ENCODE peak calls at places on chromosomes 11 and 22, in nine cellular contexts. N is fibroblast of pulmonary artery, S is left ventricle myocardium inferior, E is colonic mucosa, D is BE2C, U is fibroblast of lung, L is cardiac fibroblast, B is ovary, C is OCI-LY7. O is an unnamed sample.
A peak's percentile ranks its signal among the peaks of the same experiment; 100 is the strongest.

GRCh38 chr11:78256962-78257361 is 68.2 kb downstream of the USP35 start:
- DNase-seq in N (peak; percentile 97), S (peak; percentile 83), E (peak; percentile 84), D (no peak), U (peak; percentile 89), L (peak; percentile 97), B (peak; percentile 78), C (no peak), O (no peak)

GRCh38 chr11:35725880-35726279 is 63.3 kb downstream of the TRIM44 start:
- DNase-seq in N (peak; percentile 66), S (no peak), E (no peak), D (no peak), U (peak; percentile 83), L (peak; percentile 52), B (no peak), C (no peak), O (no peak)

GRCh38 chr11:93487032-93487483 is 56.1 kb downstream of the SMCO4 start:
- DNase-seq in N (no peak), S (no peak), E (no peak), D (peak; percentile 25), U (peak; percentile 3), L (no peak), B (no peak), C (no peak), O (no peak)

GRCh38 chr22:41524283-41524682 is 20.0 kb downstream of the POLR3H start:
- DNase-seq in N (no peak), S (peak; percentile 71), E (peak; percentile 40), D (no peak), U (peak; percentile 90), L (peak; percentile 46), B (peak; percentile 83), C (no peak), O (no peak)

GRCh38 chr11:111454561-111455192 is 57.5 kb downstream of the BTG4 start:
- DNase-seq in N (peak; percentile 60), S (no peak), E (peak; percentile 40), D (peak; percentile 62), U (peak; percentile 68), L (peak; percentile 60), B (no peak), C (peak; percentile 60), O (peak; percentile 67)

GRCh38 chr11:78313898-78314297 is 103.7 kb downstream of the GAB2 start:
- DNase-seq in N (no peak), S (no peak), E (peak; percentile 33), D (no peak), U (no peak), L (no peak), B (no peak), C (no peak), O (no peak)

GRCh38 chr11:48107188-48107704 is 109.4 kb upstream of the OR4B1 start:
- DNase-seq in N (no peak), S (no peak), E (no peak), D (no peak), U (no peak), L (no peak), B (no peak), C (peak; percentile 83), O (peak; percentile 57)

GRCh38 chr11:77046060-77046501 is 11.9 kb downstream of the B3GNT6 start:
- DNase-seq in N (peak; percentile 13), S (no peak), E (peak; percentile 74), D (peak; percentile 70), U (no peak), L (peak; percentile 12), B (peak; percentile 65), C (peak; percentile 49), O (peak; percentile 85)

GRCh38 chr22:39098026-39098425 is 982 bp downstream of the APOBEC3H start:
- DNase-seq in N (no peak), S (no peak), E (no peak), D (no peak), U (no peak), L (no peak), B (no peak), C (peak; percentile 30), O (no peak)

GRCh38 chr22:27148025-27148424 is 490.6 kb downstream of the MIAT start:
- DNase-seq in N (no peak), S (no peak), E (no peak), D (no peak), U (no peak), L (no peak), B (no peak), C (no peak), O (no peak)

GRCh38 chr11:44760917-44761545 is 34.3 kb downstream of the TSPAN18 start:
- DNase-seq in N (peak; percentile 92), S (no peak), E (no peak), D (peak; percentile 54), U (peak; percentile 83), L (peak; percentile 86), B (peak; percentile 56), C (no peak), O (no peak)

GRCh38 chr11:64566042-64566914 is 24.7 kb upstream of the SLC22A12 start:
- DNase-seq in N (peak; percentile 84), S (no peak), E (peak; percentile 83), D (peak; percentile 65), U (peak; percentile 81), L (peak; percentile 83), B (peak; percentile 59), C (peak; percentile 72), O (no peak)

GRCh38 chr11:45554230-45554967 is 111.0 kb downstream of the CHST1 start:
- DNase-seq in N (no peak), S (peak; percentile 22), E (no peak), D (no peak), U (no peak), L (no peak), B (no peak), C (no peak), O (no peak)

GRCh38 chr11:85540635-85541034 is 86.5 kb downstream of the DLG2 start:
- DNase-seq in N (no peak), S (no peak), E (no peak), D (no peak), U (no peak), L (no peak), B (peak; percentile 35), C (no peak), O (no peak)

GRCh38 chr11:74449369-74449931 is 17.9 kb downstream of the KCNE3 start:
- DNase-seq in N (peak; percentile 91), S (no peak), E (peak; percentile 63), D (peak; percentile 68), U (peak; percentile 84), L (peak; percentile 89), B (no peak), C (peak; percentile 78), O (peak; percentile 63)

GRCh38 chr22:24953294-24954113 is 988 bp downstream of the KIAA1671 start:
- DNase-seq in N (no peak), S (peak; percentile 53), E (peak; percentile 69), D (peak; percentile 31), U (no peak), L (no peak), B (peak; percentile 56), C (no peak), O (no peak)

DNA sequence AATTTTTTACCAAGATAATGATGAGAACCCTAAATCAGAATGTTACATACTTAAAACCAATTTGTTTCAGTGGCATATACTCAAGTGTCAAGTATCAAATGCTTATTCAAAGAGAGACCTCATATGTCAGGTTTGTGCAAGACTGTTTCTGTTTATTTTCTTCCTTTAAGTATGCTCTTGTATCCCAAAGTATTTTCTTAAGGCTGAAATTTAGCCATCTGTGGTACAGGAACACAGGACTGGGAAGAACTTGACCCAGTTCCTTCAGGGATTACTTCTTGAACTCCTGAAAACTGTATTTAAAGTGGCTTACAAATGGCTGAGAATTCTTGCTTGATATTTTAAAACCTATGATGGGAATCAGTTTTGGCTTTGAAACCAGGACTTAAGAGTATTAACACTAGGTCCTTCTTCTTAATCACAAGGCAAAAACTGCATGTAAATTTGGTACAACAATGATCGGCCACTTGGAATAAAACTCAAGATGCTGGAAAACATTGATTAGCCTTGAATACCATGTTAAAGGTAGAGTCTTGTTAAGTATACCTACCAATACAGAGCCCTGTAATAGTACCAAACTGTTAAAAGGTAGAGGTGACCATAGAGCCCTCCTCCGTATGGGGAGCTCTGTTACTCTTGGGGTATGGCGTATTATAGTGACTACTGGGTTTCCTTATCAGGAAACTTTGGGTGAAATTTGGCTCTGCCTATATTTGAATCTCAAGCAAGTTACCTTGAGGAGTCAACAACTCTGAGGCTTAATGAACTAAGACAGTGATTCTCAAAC is 95.9 kb downstream of the BLID start:
- DNase-seq in N (no peak), S (no peak), E (no peak), D (no peak), U (no peak), L (no peak), B (no peak), C (no peak), O (no peak)
- TF ChIP-seq CTCF in N (no peak), S (no peak), E (no peak), D (no peak), U (no peak), L (no peak), B (no peak), C (no peak), O (no peak)

GRCh38 chr11:119583585-119583984 is 145.4 kb downstream of the NECTIN1 start:
- DNase-seq in N (no peak), S (no peak), E (no peak), D (no peak), U (no peak), L (no peak), B (no peak), C (no peak), O (no peak)
- TF ChIP-seq CTCF in N (peak; percentile 15), S (no peak), E (no peak), D (peak; percentile 31), U (no peak), L (peak; percentile 9), B (no peak), C (peak; percentile 56), O (peak; percentile 21)

DNA sequence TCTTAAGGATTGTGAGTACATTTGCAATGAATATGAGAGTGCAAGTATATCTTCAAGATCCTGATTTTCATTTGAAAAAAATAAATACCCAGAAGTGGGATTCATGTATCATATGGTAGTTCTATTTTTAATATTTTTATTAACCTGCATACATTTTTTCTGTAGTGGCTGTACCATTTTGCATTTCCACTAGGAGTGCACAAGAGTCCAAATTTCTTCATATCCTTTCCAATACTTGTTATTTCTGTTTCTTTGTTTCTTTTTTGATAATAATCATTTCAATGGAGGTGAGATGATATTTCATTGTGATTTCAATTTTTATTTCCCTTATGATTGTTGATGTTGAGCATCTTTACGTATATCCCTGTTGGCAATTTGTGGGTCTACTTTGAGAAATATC is 759.8 kb upstream of the CNTN5 start:
- DNase-seq in N (peak; percentile 7), S (no peak), E (no peak), D (no peak), U (no peak), L (peak; percentile 2), B (no peak), C (no peak), O (no peak)
- TF ChIP-seq CTCF in N (peak; percentile 52), S (no peak), E (no peak), D (peak; percentile 42), U (no peak), L (peak; percentile 39), B (no peak), C (peak; percentile 51), O (no peak)

DNA sequence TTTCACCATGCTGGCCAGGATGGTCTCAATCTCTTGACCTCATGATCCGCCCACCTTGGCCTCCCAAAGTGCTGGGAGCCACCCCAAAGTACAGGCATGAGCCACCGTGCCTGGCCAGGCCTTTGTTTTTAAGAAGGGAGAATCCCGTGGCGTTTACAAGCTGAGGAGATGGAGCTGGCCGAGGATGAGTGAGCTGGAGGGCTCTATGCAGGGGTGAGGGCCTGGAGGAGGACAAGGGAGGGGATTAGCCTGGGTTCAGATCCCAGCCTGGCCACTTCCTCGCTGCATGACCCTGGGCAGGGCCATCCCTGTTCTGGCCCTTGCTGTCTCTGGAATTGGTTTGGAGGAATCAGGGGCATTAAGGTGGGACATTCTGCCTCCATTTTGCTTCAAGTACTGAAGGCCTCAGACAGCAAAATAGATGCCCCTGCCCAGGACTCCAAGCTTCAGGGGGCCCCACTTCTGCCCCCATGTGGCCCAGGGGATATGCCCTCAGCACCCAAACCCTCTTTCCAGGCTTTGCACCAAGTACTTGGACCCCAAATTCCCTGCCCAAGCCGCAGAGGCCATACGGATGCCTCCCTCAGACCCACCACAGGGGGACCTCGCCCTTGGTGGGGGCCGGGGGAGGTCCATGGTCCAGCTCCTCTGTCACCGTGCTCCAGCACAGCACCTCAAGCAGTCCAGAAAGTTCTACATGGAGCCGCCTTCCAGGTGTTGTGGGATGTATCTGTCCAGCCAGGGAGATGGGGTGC is 12.1 kb upstream of the LRP5 start:
- DNase-seq in N (no peak), S (no peak), E (no peak), D (no peak), U (no peak), L (no peak), B (no peak), C (no peak), O (no peak)
- TF ChIP-seq CTCF in N (no peak), S (no peak), E (no peak), D (no peak), U (no peak), L (no peak), B (no peak), C (peak; percentile 44), O (no peak)